ENCODE peak calls at places on chromosomes 5 and 9, in six cellular contexts. N is transverse colon, G is suprapubic skin, O is HepG2, Y is spleen, U is stomach. L is an unnamed sample.

GRCh38 chr5:173513521-173513991 is 102.9 kb downstream of the BOD1 start:
- DNase-seq in N (no peak), G (no peak), O (no peak), Y (no peak), U (no peak), L (no peak)

GRCh38 chr9:95783426-95783975 is 92.0 kb upstream of the ERCC6L2 start:
- DNase-seq in N (no peak), G (no peak), O (peak), Y (no peak), U (no peak), L (no peak)

GRCh38 chr5:74232281-74232680 is 408.2 kb downstream of the ENC1 start:
- DNase-seq in N (no peak), G (no peak), O (no peak), Y (no peak), U (no peak), L (no peak)

GRCh38 chr9:123550797-123551196 is 194.8 kb downstream of the CRB2 start:
- DNase-seq in N (no peak), G (no peak), O (no peak), Y (no peak), U (no peak), L (no peak)

GRCh38 chr5:81241001-81241400 is 7.9 kb downstream of the CKMT2 start:
- DNase-seq in N (no peak), G (no peak), O (no peak), Y (no peak), U (no peak), L (no peak)

GRCh38 chr5:36870399-36871040 is 6.0 kb upstream of the NIPBL start:
- DNase-seq in N (no peak), G (no peak), O (peak), Y (no peak), U (no peak), L (no peak)

GRCh38 chr9:134361843-134362414 is 35.7 kb downstream of the RXRA start:
- DNase-seq in N (no peak), G (no peak), O (no peak), Y (no peak), U (no peak), L (no peak)

GRCh38 chr9:1946506-1946905 is 68.6 kb upstream of the SMARCA2 start:
- DNase-seq in N (no peak), G (no peak), O (no peak), Y (no peak), U (no peak), L (no peak)

GRCh38 chr5:9173281-9174048 is 372.4 kb downstream of the SEMA5A start:
- DNase-seq in N (no peak), G (no peak), O (no peak), Y (no peak), U (no peak), L (no peak)

GRCh38 chr5:139394123-139394653 is 716 bp downstream of the PROB1 start:
- DNase-seq in N (peak), G (peak), O (no peak), Y (peak), U (no peak), L (no peak)

GRCh38 chr9:96758845-96759673 is 18.8 kb downstream of the ZNF510 start:
- DNase-seq in N (no peak), G (no peak), O (no peak), Y (no peak), U (no peak), L (no peak)

GRCh38 chr5:96781031-96781733 is 26.6 kb downstream of the ERAP1 start:
- DNase-seq in N (no peak), G (no peak), O (no peak), Y (no peak), U (no peak), L (no peak)

GRCh38 chr5:114467729-114468128 is 105.9 kb downstream of the KCNN2 start:
- DNase-seq in N (no peak), G (no peak), O (no peak), Y (no peak), U (no peak), L (no peak)

GRCh38 chr5:87022415-87022814 is 245.3 kb upstream of the RASA1 start:
- DNase-seq in N (no peak), G (no peak), O (no peak), Y (peak), U (no peak), L (no peak)

GRCh38 chr5:111681791-111682190 is 75.2 kb downstream of the NREP start:
- DNase-seq in N (no peak), G (no peak), O (no peak), Y (no peak), U (no peak), L (no peak)

DNA sequence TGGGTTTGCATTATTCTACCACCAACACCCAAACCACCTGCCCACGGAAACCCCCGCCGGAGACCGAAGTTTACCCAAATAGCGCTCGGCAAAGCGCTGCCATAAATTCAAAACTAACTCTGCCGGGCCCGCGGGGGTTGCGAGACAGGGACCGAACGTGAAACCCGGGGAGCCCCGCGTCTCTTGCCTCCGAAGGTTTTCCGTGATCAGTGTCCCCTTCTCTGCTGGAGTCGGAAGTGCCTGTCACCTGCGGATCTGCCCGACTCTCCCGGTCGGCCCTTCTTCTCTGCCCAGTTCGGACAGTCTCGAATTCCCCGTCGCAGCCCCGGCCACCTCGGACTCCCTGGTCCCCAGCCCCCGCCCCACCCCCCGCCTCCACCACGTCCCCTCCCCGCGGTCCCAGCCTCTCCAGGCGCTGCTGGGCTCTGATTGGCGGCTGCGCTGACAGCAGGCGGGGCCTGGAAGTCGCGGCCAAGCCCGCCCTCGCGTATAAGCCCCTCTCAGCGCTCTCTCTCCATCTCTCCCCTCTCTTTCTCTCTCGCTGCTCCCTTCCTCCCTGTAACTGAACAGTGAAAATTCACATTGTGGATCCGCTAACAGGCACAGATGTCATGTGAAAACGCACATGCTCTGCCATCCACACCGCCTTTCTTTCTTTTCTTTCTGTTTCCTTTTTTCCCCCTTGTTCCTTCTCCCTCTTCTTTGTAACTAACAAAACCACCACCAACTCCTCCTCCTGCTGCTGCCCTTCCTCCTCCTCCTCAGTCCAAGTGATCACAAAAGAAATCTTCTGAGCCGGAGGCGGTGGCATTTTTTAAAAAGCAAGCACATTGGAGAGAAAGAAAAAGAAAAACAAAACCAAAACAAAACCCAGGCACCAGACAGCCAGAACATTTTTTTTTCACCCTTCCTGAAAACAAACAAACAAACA is at the start of gene RORB:
- DNase-seq in N (peak), G (no peak), O (no peak), Y (peak), U (peak), L (no peak)
- TF ChIP-seq POLR2AphosphoS5 in N (no peak), G (no peak), O (no peak), Y (no peak), U (peak), L (no peak)

GRCh38 chr9:35114113-35114847 is 1.4 kb downstream of the ATOSB start:
- DNase-seq in N (peak), G (peak), O (peak), Y (peak), U (peak), L (no peak)
- TF ChIP-seq POLR2AphosphoS5 in N (peak), G (no peak), O (no peak), Y (no peak), U (no peak), L (no peak)

DNA sequence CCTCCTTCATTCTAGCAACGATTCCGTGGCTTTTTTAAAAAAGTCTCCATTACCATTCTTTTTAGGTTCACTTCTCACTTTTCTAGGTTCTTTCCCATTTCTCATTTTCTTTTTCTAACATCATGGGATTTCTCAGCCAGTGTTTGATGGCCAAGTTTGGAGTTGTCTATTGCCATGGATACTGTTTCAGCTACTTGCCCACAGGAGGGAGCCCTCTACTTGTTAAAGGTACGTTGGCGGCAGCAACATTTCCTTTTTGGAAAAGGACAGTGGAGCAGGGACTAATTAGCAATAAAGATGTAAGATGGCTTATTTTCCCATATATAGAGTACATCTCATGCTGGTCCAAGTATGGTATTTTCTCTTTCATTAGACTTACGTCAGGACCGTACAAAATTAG is 2257.5 kb upstream of the C9orf72 start:
- DNase-seq in N (peak), G (no peak), O (peak), Y (no peak), U (no peak), L (no peak)
- TF ChIP-seq POLR2AphosphoS5 in N (no peak), G (no peak), O (no peak), Y (no peak), U (no peak), L (no peak)

DNA sequence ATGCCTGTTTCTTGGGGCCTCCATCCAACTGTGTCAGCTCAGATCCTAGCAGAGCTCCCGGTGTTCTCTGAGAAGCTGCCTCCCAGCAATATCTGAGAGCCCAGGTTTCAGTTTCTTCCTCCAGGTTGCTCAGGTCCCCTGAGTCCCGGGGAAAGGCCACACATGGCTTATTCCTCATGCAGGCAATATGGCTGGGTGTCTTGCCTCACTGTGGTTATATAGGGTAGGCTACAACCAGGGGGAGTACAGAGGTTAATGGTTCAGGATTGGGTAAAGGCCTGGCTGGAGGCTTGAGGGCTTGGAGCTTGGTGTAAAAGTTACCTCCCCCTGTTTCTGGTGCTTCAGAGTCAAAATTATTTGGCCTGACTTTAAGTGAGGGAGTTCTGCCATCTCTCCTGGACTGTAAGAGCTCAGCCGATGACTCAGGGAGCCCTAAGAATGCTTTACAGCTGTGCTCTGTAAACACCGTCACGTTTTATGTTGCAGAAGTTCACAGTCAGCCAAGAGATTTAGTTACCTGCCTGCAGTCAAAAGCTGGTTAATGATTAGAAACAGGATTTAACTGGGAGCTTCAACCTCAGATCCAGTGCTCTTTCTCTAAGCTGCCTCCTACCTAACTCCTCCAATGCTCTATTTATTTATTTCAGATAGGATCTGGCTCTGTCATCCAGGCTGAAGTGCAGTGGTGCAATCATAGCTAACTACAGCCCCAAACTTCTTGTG is 24.3 kb upstream of the UBAP2 start:
- DNase-seq in N (peak), G (no peak), O (peak), Y (no peak), U (peak), L (no peak)
- TF ChIP-seq POLR2AphosphoS5 in N (no peak), G (no peak), O (no peak), Y (no peak), U (peak), L (no peak)

DNA sequence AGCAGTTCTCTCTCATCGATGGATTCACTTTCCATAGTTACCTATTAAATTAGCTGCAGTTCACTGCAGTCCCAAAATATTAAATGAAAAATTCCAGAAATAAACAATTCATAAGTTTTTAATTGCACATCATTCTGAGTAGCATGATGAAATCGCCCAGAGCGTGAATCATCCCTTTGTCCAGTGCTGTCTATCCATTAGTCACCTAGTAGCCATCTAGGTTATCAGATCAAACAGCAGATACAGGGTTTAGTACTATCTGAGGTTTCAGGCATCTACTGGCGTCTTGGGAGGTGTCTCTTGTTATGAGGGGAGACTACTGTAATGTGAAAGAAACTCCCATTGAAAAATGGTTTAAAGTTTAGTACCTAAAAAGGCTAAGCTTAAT is 190.1 kb downstream of the ARHGAP26 start:
- DNase-seq in N (no peak), G (no peak), O (peak), Y (no peak), U (no peak), L (no peak)
- TF ChIP-seq POLR2AphosphoS5 in N (no peak), G (no peak), O (no peak), Y (no peak), U (no peak), L (no peak)

L was measured in GM12878.